ENCODE peak calls at places on chromosomes 13 and 19, in four cellular contexts. Y is heart left ventricle, I is tibial nerve, Z is ovary. R is an unnamed sample.
A peak's percentile ranks its signal among the peaks of the same experiment; 100 is the strongest.

GRCh38 chr13:19618925-19619324 is 14.5 kb upstream of the MPHOSPH8 start:
- DNase-seq in Y (no peak), I (no peak), Z (no peak), R (no peak)

GRCh38 chr13:58953638-58954037 is 1210.1 kb downstream of the DIAPH3 start:
- DNase-seq in Y (no peak), I (no peak), Z (no peak), R (peak; percentile 50)

GRCh38 chr19:45250832-45251451 is at the start of gene MARK4:
- DNase-seq in Y (peak; percentile 64), I (peak; percentile 29), Z (peak; percentile 63), R (peak; percentile 75)

GRCh38 chr13:20990910-20991525 is 70.4 kb downstream of the LATS2 start:
- DNase-seq in Y (no peak), I (no peak), Z (no peak), R (no peak)

GRCh38 chr13:59880468-59880867 is 283.3 kb downstream of the DIAPH3 start:
- DNase-seq in Y (no peak), I (no peak), Z (no peak), R (no peak)

GRCh38 chr19:55638864-55639359 is 1.9 kb upstream of the ZNF580 start:
- DNase-seq in Y (no peak), I (no peak), Z (no peak), R (peak; percentile 79)

GRCh38 chr19:45097776-45098520 is 5.0 kb downstream of the PPP1R37 start:
- DNase-seq in Y (peak; percentile 56), I (no peak), Z (peak; percentile 39), R (peak; percentile 51)

GRCh38 chr19:38394488-38394887 is 6.0 kb downstream of the SPRED3 start:
- DNase-seq in Y (no peak), I (no peak), Z (no peak), R (no peak)

GRCh38 chr13:28140433-28141125 is 2.2 kb downstream of the PAN3 start:
- DNase-seq in Y (no peak), I (no peak), Z (no peak), R (no peak)
- H3K4me3 ChIP-seq in Y (no peak overlapping the region), I (peak overlapping the region; percentile 99), Z (no peak overlapping the region), R (peak overlapping the region; percentile 99)

DNA sequence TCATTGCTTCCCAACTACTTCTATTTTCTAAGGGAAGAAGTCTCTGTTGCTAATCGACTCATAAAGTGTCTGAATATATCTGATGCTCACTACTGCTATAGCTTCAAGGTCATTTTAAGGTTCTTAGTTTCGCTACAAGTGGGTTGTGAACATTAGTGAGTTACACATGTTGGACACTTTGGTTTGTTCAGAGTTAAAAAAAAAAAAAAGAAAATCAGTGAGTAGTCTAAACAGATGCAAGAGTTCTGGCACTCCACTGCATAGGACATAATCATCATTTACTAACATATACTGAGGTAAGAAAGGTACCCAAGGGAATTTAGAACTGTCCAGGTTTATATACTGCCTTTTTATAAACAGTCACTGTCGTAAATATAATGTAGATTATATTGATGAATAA is 108.8 kb downstream of the KLF12 start:
- DNase-seq in Y (no peak), I (no peak), Z (no peak), R (no peak)
- H3K36me3 ChIP-seq in Y (no peaks in the 10 kb centered on the region), I (no peaks in the 10 kb centered on the region), Z (no peaks in the 10 kb centered on the region), R (no peaks in the 10 kb centered on the region)

GRCh38 chr19:4636761-4637160 is 2.6 kb upstream of the TNFAIP8L1 start:
- DNase-seq in Y (no peak), I (no peak), Z (no peak), R (no peak)
- H3K4me3 ChIP-seq in Y (peak overlapping the region; percentile 50), I (peak overlapping the region; percentile 57), Z (no peak overlapping the region), R (peak overlapping the region; percentile 58)

GRCh38 chr19:7933411-7933810 is 7.5 kb upstream of the CTXN1 start:
- DNase-seq in Y (no peak), I (no peak), Z (no peak), R (no peak)
- H3K36me3 ChIP-seq in Y (peaks cover 86% of the 10 kb centered on the region), I (peaks cover 55% of the 10 kb centered on the region), Z (no peaks in the 10 kb centered on the region), R (peaks cover 20% of the 10 kb centered on the region)

GRCh38 chr19:6686628-6686975 is 16.6 kb upstream of the TNFSF14 start:
- DNase-seq in Y (no peak), I (no peak), Z (no peak), R (no peak)

GRCh38 chr19:6685962-6686627 is 16.1 kb upstream of the TNFSF14 start:
- DNase-seq in Y (no peak), I (no peak), Z (no peak), R (no peak)

GRCh38 chr19:6683971-6684370 is 14.0 kb upstream of the TNFSF14 start:
- DNase-seq in Y (no peak), I (no peak), Z (no peak), R (no peak)

GRCh38 chr19:6685482-6685881 is 15.5 kb upstream of the TNFSF14 start:
- DNase-seq in Y (no peak), I (no peak), Z (no peak), R (no peak)

DNA sequence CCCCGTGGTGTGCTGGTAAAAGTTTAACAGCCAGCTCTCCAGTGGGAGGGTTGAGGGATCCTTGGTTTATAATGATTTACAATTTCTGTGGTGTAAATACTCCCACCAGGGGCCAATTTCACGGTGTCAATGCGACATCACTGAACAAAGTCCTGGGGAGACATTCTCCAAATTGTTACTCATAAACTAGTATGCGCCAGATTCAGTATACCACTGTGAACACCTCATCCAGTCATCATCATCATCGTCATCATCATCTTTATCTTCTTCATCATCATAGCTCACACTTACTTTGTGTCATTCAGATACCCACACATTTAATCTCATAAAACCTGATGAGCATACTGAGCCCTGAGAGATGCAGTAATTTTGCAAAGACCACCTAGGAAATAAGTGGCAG is 17.2 kb upstream of the TNFSF14 start:
- DNase-seq in Y (no peak), I (no peak), Z (no peak), R (no peak)
- H3K4me3 ChIP-seq in Y (no peak overlapping the region), I (no peak overlapping the region), Z (no peak overlapping the region), R (no peak overlapping the region)

GRCh38 chr19:1434040-1434366 is 4.2 kb upstream of the RPS15 start:
- DNase-seq in Y (no peak), I (no peak), Z (no peak), R (no peak)

GRCh38 chr19:1432507-1432887 is 5.7 kb upstream of the RPS15 start:
- DNase-seq in Y (no peak), I (no peak), Z (no peak), R (no peak)

GRCh38 chr19:1435378-1435989 is 2.7 kb upstream of the RPS15 start:
- DNase-seq in Y (no peak), I (no peak), Z (no peak), R (no peak)

GRCh38 chr19:1433119-1434039 is 4.8 kb upstream of the RPS15 start:
- DNase-seq in Y (no peak), I (no peak), Z (no peak), R (no peak)

DNA sequence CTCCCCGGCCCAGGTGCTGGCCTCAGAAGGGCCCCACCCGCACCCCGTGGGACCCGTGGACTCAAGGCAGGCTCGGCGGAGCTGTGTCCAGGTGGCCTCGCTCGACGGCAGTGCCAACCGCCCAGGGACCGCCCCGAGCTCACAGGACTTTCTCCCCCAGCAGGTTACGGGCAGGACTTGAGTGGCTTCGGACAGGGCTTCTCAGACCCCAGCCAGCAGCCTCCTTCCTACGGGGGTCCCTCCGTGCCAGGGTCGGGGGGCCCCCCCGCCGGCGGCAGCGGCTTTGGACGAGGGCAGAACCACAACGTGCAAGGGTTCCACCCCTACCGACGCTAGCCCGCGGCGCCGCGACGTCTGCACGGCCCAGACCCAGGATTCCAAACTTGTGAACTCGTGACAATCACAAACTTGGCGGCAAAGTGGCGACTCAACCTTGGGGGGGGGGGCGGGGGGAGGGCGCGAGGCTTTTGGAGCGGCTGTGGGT is 3.6 kb upstream of the RPS15 start:
- DNase-seq in Y (no peak), I (no peak), Z (no peak), R (no peak)
- H3K36me3 ChIP-seq in Y (peaks cover 64% of the 10 kb centered on the region), I (peaks cover 24% of the 10 kb centered on the region), Z (no peaks in the 10 kb centered on the region), R (peaks cover 45% of the 10 kb centered on the region)

GRCh38 chr13:113800576-113800926 is 41.5 kb downstream of the TMEM255B start:
- DNase-seq in Y (no peak), I (no peak), Z (no peak), R (no peak)
- H3K4me3 ChIP-seq in Y (no peak overlapping the region), I (no peak overlapping the region), Z (no peak overlapping the region), R (no peak overlapping the region)

DNA sequence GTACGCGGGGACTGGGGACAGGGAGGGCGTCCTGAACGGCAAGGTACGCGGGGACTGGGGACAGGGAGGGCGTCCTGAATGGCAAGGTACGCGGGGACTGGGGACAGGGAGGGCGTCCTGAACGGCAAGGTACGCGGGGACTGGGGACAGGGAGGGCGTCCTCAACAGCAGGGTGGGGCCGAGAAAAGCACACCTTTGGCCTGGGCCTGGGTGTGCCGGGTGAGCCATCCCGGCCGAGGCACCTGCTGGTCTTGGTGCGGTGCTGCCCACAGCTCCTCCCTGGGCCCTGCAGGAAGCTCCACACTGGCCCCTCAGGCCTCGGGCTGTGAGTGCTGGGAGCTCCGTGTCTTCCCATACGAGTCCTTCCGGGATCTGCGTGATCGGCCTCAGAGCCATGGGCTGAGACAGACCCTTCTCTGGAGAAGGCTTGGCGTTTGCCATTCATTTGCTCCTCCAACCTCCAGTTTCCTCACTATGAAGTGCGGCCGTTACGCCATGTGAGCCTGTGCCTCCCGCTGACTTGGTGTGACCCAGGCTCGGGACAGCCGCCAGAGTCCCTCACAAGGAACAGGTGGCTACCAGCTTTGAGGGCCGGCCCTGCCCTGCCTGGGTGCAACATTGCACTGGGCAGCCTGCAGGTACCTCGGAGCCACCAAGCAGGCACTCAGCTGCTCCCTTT is 7.8 kb upstream of the ZNF554 start:
- DNase-seq in Y (no peak), I (no peak), Z (no peak), R (no peak)
- H3K36me3 ChIP-seq in Y (peaks cover 42% of the 10 kb centered on the region), I (no peaks in the 10 kb centered on the region), Z (no peaks in the 10 kb centered on the region), R (peaks cover 36% of the 10 kb centered on the region)

GRCh38 chr19:58561373-58562125 is 3.1 kb upstream of the UBE2M start:
- DNase-seq in Y (no peak), I (no peak), Z (no peak), R (no peak)
- H3K4me3 ChIP-seq in Y (peak overlapping the region; percentile 50), I (peak overlapping the region; percentile 52), Z (peak overlapping the region; percentile 37), R (no peak overlapping the region)

GRCh38 chr19:40236026-40236355 is 9.5 kb upstream of the CCNP start:
- DNase-seq in Y (no peak), I (no peak), Z (no peak), R (no peak)
- H3K36me3 ChIP-seq in Y (peaks cover 79% of the 10 kb centered on the region), I (peaks cover 44% of the 10 kb centered on the region), Z (no peaks in the 10 kb centered on the region), R (peaks cover 45% of the 10 kb centered on the region)